ENCODE peak calls at places on chromosomes 16 and 17, in four cellular contexts. O is GM12878, F is SK-N-SH, K is H1. B is an unnamed sample.

GRCh38 chr16:71627631-71628236 is 1.8 kb downstream of the MARVELD3 start:
- DNase-seq in F (peak), K (no peak), O (no peak), B (no peak)

GRCh38 chr16:85174871-85175723 is 62.8 kb upstream of the CIBAR2 start:
- DNase-seq in O (no peak), F (no peak), K (no peak), B (no peak)

GRCh38 chr17:7011415-7011814 is 1.0 kb upstream of the RNASEK start:
- DNase-seq in K (no peak), O (no peak), F (no peak), B (no peak)

GRCh38 chr16:64711026-64711425 is 410.8 kb downstream of the CDH11 start:
- DNase-seq in K (no peak), F (no peak), O (no peak), B (no peak)

GRCh38 chr16:14004031-14004718 is 66.9 kb upstream of the MRTFB start:
- DNase-seq in O (no peak), F (no peak), K (no peak), B (no peak)

GRCh38 chr17:42578282-42578869 is 847 bp upstream of the PSMC3IP start:
- DNase-seq in O (peak), F (peak), K (peak), B (peak)

GRCh38 chr16:85432606-85433005 is 180.5 kb upstream of the GSE1 start:
- DNase-seq in O (no peak), F (no peak), K (no peak), B (no peak)

GRCh38 chr16:12087901-12088364 is 111.4 kb downstream of the SNX29 start:
- DNase-seq in K (no peak), O (no peak), F (peak), B (no peak)

GRCh38 chr17:35540589-35541404 is 3.3 kb upstream of the SLFN12L start:
- DNase-seq in O (no peak), F (no peak), K (no peak), B (no peak)

GRCh38 chr16:30949655-30950515 is 1.0 kb downstream of the ORAI3 start:
- DNase-seq in F (peak), K (no peak), O (peak), B (peak)

GRCh38 chr17:73362697-73363096 is 50.9 kb upstream of the CDC42EP4 start:
- DNase-seq in O (no peak), F (no peak), K (no peak), B (peak)

GRCh38 chr17:57519199-57519598 is 225.9 kb downstream of the CCDC182 start:
- DNase-seq in O (no peak), K (peak), F (no peak), B (no peak)

GRCh38 chr17:63476857-63477470 is at the start of gene ACE:
- DNase-seq in F (peak), K (no peak), O (no peak), B (peak)

GRCh38 chr17:36627101-36627500 is 25.7 kb downstream of the MRM1 start:
- DNase-seq in K (no peak), O (no peak), F (peak), B (no peak)

GRCh38 chr17:21218831-21219380 is 4.9 kb upstream of the TMEM11 start:
- DNase-seq in O (no peak), K (no peak), F (no peak), B (no peak)

GRCh38 chr17:2395258-2396170 is 5.3 kb downstream of the MNT start:
- DNase-seq in O (no peak), K (no peak), F (no peak), B (peak)

GRCh38 chr17:40909351-40909750 is 24.3 kb upstream of the KRT20 start:
- DNase-seq in O (no peak), K (peak), F (peak), B (peak)

GRCh38 chr16:11262915-11263314 is 6.2 kb downstream of the TNP2 start:
- DNase-seq in O (no peak), K (no peak), F (no peak), B (no peak)

GRCh38 chr16:75086281-75086680 is 30.3 kb downstream of the LDHD start:
- DNase-seq in K (no peak), F (no peak), O (no peak), B (no peak)

GRCh38 chr17:81885869-81886548 is 5.4 kb downstream of the ALYREF start:
- DNase-seq in K (no peak), F (peak), O (no peak), B (no peak)

GRCh38 chr16:81752225-81752875 is 26.7 kb upstream of the PLCG2 start:
- DNase-seq in F (no peak), K (no peak), O (peak), B (peak)

GRCh38 chr16:4053663-4054479 is 62.4 kb downstream of the ADCY9 start:
- DNase-seq in K (no peak), F (no peak), O (no peak), B (no peak)

GRCh38 chr16:86910146-86910805 is 331.9 kb downstream of the FOXL1 start:
- DNase-seq in O (no peak), F (no peak), K (no peak), B (no peak)

GRCh38 chr16:66291833-66292232 is 74.7 kb upstream of the CDH5 start:
- DNase-seq in O (no peak), F (no peak), K (no peak), B (no peak)

GRCh38 chr17:82127704-82128103 is 29.7 kb upstream of the FASN start:
- DNase-seq in F (peak), O (no peak), K (no peak), B (no peak)

GRCh38 chr16:67565470-67566100 is 3.3 kb downstream of the CTCF start:
- DNase-seq in K (no peak), F (no peak), O (no peak), B (no peak)

GRCh38 chr16:55543470-55543869 is 23.0 kb upstream of the CAPNS2 start:
- DNase-seq in K (no peak), O (no peak), F (peak), B (no peak)

GRCh38 chr17:17538417-17539391 is 42.5 kb upstream of the RASD1 start:
- DNase-seq in K (no peak), F (no peak), O (no peak), B (peak)

GRCh38 chr17:68035131-68035522 is 408 bp upstream of the KPNA2 start:
- DNase-seq in O (no peak), F (no peak), K (no peak), B (peak)

GRCh38 chr17:77451271-77451893 is 310.6 kb downstream of the SEC14L1 start:
- DNase-seq in F (peak), O (no peak), K (peak), B (peak)

GRCh38 chr16:49876716-49877129 is 20.8 kb upstream of the ZNF423 start:
- DNase-seq in K (peak), O (no peak), F (peak), B (peak)
- TF ChIP-seq NRF1 in K (no peak), O (no peak), F (no peak), B (peak)

GRCh38 chr16:2963074-2963610 is 933 bp upstream of the KREMEN2 start:
- DNase-seq in K (no peak), O (no peak), F (no peak), B (peak)

GRCh38 chr16:2966043-2966802 is 2.1 kb downstream of the KREMEN2 start:
- DNase-seq in K (no peak), O (no peak), F (no peak), B (no peak)

GRCh38 chr16:2962334-2963073 is 1.6 kb upstream of the KREMEN2 start:
- DNase-seq in F (no peak), O (no peak), K (no peak), B (no peak)

GRCh38 chr16:2963611-2964415 is at the start of gene KREMEN2:
- DNase-seq in F (peak), O (no peak), K (no peak), B (peak)

GRCh38 chr16:2964416-2965223 is 545 bp downstream of the KREMEN2 start:
- DNase-seq in F (peak), K (no peak), O (no peak), B (peak)
- TF ChIP-seq NRF1 in F (no peak), K (no peak), O (no peak), B (peak)

DNA sequence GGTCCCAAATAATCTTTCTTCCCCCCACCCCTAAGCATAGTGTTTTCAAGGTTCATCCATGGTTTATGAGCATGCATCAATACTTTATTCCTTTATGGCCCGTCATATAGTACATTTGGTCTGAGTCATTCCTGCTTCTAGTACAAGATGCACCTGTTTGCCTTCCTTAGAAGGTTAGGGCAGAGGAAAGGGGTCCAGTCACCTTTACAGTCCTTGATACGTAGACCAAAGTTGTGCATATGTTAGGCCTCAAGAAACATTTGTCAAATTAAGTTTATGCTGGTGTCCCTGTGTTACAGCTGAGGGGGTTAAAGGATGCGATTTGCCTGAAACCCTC is 1.4 kb downstream of the CYB5D2 start:
- DNase-seq in F (no peak), O (no peak), K (no peak), B (no peak)
- TF ChIP-seq NRF1 in F (no peak), O (no peak), K (no peak), B (no peak)

DNA sequence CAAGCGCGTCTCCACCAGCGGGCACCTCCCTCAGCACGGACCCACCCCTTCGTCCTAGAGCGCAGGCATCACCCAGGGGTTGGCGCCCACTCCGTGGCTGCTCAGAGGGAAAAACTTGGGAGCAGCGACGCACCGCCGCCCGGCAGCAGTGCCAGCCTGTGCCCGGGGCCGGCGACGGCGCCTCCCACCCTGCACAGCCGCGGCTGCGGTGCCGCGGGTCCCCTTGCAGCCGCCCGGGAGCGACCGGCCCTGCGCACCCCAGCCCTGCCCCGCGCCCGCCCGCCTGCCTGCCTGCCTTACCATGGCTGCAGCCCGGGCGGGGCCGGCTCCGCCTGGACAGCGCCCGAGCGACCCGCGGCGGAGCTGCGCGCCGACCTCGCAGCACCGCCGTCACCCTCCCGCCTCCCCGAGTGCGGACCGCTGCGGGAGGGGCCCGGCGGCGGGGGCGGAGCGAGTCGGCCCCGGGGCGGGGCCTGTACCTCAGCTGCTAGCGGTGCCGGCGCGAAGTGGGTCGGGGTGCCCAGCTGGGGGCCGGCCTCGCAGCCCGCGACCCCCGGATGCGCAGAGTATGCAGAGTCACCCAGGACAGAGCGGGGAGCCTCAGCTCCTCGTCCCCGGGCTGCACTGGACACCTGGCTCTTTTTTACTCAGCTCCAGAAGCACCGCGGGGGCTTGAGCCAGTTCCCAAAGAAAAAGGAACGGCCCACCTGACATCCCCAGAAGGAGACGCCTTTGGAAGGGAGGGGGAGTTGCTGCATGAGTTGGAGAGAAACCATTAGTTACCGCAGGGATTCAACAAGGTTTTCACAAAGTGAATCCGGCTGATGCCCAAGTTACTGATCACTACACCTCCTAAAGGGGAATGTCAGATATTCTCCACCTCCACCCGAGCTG is 17.5 kb upstream of the MTMR4 start:
- DNase-seq in K (no peak), F (peak), O (no peak), B (peak)
- TF ChIP-seq NRF1 in K (no peak), F (peak), O (no peak), B (no peak)

B was measured in K562.